ENCODE peak calls at places on chromosomes 4 and X, in nine cellular contexts. V, C, D, I, N, T, U, A and B are unnamed samples. For H3K4me1, the result is how much of the 10 kb centered on the place peaks cover.

GRCh38 chr4:20194079-20195013 is 57.4 kb upstream of the SLIT2 start:
- DNase-seq in V (no peak), C (no peak), D (no peak), I (no peak), N (no peak), T (no peak), U (no peak), A (no peak), B (no peak)

GRCh38 chrX:24241822-24242648 is 71.8 kb downstream of the SUPT20HL2 start:
- DNase-seq in V (no peak), C (no peak), D (peak), I (no peak), N (no peak), T (no peak), U (no peak), A (no peak), B (peak)

GRCh38 chr4:150119492-150119891 is 41.2 kb downstream of the DCLK2 start:
- DNase-seq in V (no peak), C (no peak), D (no peak), I (no peak), N (no peak), T (no peak), U (no peak), A (no peak), B (no peak)

GRCh38 chr4:119659576-119659975 is 31.0 kb upstream of the PDE5A start:
- DNase-seq in V (no peak), C (no peak), D (no peak), I (no peak), N (no peak), T (no peak), U (no peak), A (no peak), B (no peak)

GRCh38 chrX:38052096-38052495 is 45.7 kb downstream of the SYTL5 start:
- DNase-seq in V (no peak), C (no peak), D (no peak), I (no peak), N (no peak), T (no peak), U (no peak), A (no peak), B (no peak)

GRCh38 chr4:23401572-23401971 is 488.3 kb downstream of the PPARGC1A start:
- DNase-seq in V (no peak), C (no peak), D (no peak), I (no peak), N (no peak), T (no peak), U (no peak), A (no peak), B (no peak)

GRCh38 chr4:8319731-8320385 is 50.3 kb downstream of the HTRA3 start:
- DNase-seq in V (peak), C (no peak), D (no peak), I (peak), N (no peak), T (no peak), U (no peak), A (no peak), B (peak)

GRCh38 chr4:156662921-156663320 is 308.7 kb downstream of the PDGFC start:
- DNase-seq in V (no peak), C (no peak), D (no peak), I (no peak), N (no peak), T (no peak), U (no peak), A (no peak), B (no peak)

GRCh38 chrX:3295731-3296130 is 50.7 kb downstream of the MXRA5 start:
- DNase-seq in V (no peak), C (peak), D (peak), I (no peak), N (peak), T (peak), U (no peak), A (no peak), B (peak)

GRCh38 chr4:5988086-5988845 is 30.0 kb downstream of the C4orf50 start:
- DNase-seq in V (no peak), C (peak), D (no peak), I (no peak), N (no peak), T (no peak), U (no peak), A (no peak), B (peak)

GRCh38 chrX:129193357-129193756 is 329.9 kb downstream of the SMARCA1 start:
- DNase-seq in V (no peak), C (no peak), D (no peak), I (no peak), N (no peak), T (peak), U (no peak), A (no peak), B (no peak)

GRCh38 chrX:25003066-25003849 is 12.5 kb downstream of the ARX start:
- DNase-seq in V (no peak), C (peak), D (no peak), I (no peak), N (no peak), T (no peak), U (no peak), A (no peak), B (peak)

GRCh38 chr4:94827481-94828110 is 69.8 kb downstream of the BMPR1B start:
- DNase-seq in V (no peak), C (no peak), D (no peak), I (no peak), N (no peak), T (no peak), U (no peak), A (no peak), B (no peak)

GRCh38 chr4:115529126-115529525 is 415.7 kb upstream of the NDST4 start:
- DNase-seq in V (no peak), C (no peak), D (no peak), I (no peak), N (no peak), T (no peak), U (no peak), A (no peak), B (no peak)

GRCh38 chr4:110184791-110185155 is 13.6 kb downstream of the ELOVL6 start:
- DNase-seq in V (no peak), C (no peak), D (peak), I (no peak), N (no peak), T (no peak), U (no peak), A (no peak), B (no peak)

GRCh38 chrX:12956704-12957541 is 18.0 kb upstream of the TMSB4X start:
- DNase-seq in V (no peak), C (no peak), D (peak), I (no peak), N (no peak), T (peak), U (peak), A (no peak), B (no peak)

GRCh38 chrX:7889680-7890079 is 37.5 kb downstream of the PNPLA4 start:
- DNase-seq in V (no peak), C (no peak), D (no peak), I (no peak), N (no peak), T (no peak), U (no peak), A (no peak), B (no peak)

GRCh38 chrX:115029869-115030564 is 12.6 kb upstream of the IL13RA2 start:
- DNase-seq in V (no peak), C (no peak), D (no peak), I (no peak), N (no peak), T (no peak), U (no peak), A (no peak), B (no peak)

GRCh38 chrX:10744011-10744410 is 123.6 kb upstream of the MID1 start:
- DNase-seq in V (no peak), C (peak), D (peak), I (no peak), N (no peak), T (no peak), U (no peak), A (no peak), B (no peak)

GRCh38 chrX:1593286-1594271 is 2.2 kb downstream of the AKAP17A start:
- DNase-seq in V (no peak), C (no peak), D (no peak), I (no peak), N (no peak), T (no peak), U (peak), A (no peak), B (peak)

GRCh38 chrX:30302957-30303356 is 6.2 kb downstream of the NR0B1 start:
- DNase-seq in V (no peak), C (no peak), D (no peak), I (peak), N (no peak), T (no peak), U (no peak), A (no peak), B (peak)

DNA sequence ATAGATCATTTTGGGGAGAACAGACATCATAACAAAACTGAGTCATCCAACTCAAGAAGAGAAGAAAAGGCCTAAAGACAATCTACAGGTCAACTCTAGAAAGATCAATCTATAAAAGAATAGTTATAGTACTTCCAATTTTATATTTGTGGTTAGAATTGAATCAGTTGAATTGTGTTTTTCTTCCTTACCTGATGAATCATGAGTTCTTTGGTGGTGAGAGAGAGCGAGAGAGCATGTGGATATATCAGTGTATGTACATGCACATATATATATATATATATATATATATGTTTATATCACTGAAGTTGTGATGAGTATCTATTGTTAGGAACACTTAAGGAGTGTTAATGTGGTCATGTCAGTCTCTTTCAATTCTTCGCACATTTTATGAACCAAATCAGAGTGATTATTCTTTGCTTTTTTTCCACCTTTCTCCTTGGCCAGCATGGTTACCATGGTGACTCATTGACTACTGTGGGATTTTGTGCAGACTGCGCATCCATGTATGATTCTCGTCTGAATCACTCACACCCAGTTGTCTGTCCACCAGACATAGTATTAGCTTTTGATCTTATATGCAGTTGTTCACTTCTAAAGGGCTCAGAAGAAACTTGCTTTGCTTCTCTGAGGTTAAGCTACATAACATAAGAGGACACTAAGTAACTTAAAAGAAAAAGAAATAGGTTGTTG is 90.4 kb upstream of the RAB40AL start:
- DNase-seq in V (no peak), C (no peak), D (no peak), I (no peak), N (no peak), T (no peak), U (no peak), A (no peak), B (no peak)
- H3K4me1 ChIP-seq in V (under half), C (under half), D (under half), I (under half), N (under half), T (under half), U (under half), A (under half), B (under half)

GRCh38 chrX:49153467-49153866 is 9.1 kb upstream of the MAGIX start:
- DNase-seq in V (no peak), C (no peak), D (no peak), I (no peak), N (no peak), T (no peak), U (no peak), A (no peak), B (no peak)
- H3K4me1 ChIP-seq in V (under half), C (under half), D (under half), I (under half), N (under half), T (under half), U (under half), A (under half), B (under half)

GRCh38 chrX:17828156-17828555 is 32.9 kb downstream of the RAI2 start:
- DNase-seq in V (no peak), C (no peak), D (no peak), I (no peak), N (no peak), T (no peak), U (no peak), A (no peak), B (no peak)
- H3K4me1 ChIP-seq in V (under half), C (under half), D (under half), I (under half), N (under half), T (under half), U (under half), A (under half), B (under half)

GRCh38 chr4:184439386-184439785 is 35.0 kb downstream of the IRF2 start:
- DNase-seq in V (no peak), C (no peak), D (no peak), I (no peak), N (no peak), T (no peak), U (no peak), A (no peak), B (no peak)
- H3K4me1 ChIP-seq in V (under half), C (under half), D (under half), I (half or more), N (under half), T (under half), U (under half), A (under half), B (under half)

GRCh38 chrX:15522464-15522863 is 21.9 kb downstream of the BMX start:
- DNase-seq in V (no peak), C (no peak), D (no peak), I (no peak), N (no peak), T (no peak), U (no peak), A (no peak), B (no peak)
- H3K4me1 ChIP-seq in V (under half), C (under half), D (under half), I (under half), N (under half), T (under half), U (under half), A (under half), B (under half)